ENCODE peak calls at places on chromosomes 12 and 14, in eight cellular contexts. T is NCI-H460; C is left ventricle myocardium inferior; P is T-helper 1 cell; H is activated CD4-positive, alpha-beta T cell treated with anti-CD3 and anti-CD28 coated beads, Interleukin-2, amount 50 U/mL, for 4 hours; S is NCI-H1694; B is globus pallidus; U is Jurkat, Clone E6-1. O is an unnamed sample.

GRCh38 chr14:61477845-61478438 is 156.6 kb downstream of the PRKCH start:
- DNase-seq in T (peak), C (peak), P (peak), H (peak), S (no peak), B (peak), U (no peak), O (no peak)

GRCh38 chr12:67068204-67068731 is 200.9 kb upstream of the CAND1 start:
- DNase-seq in T (no peak), C (no peak), P (no peak), H (peak), S (no peak), B (no peak), U (no peak), O (no peak)

GRCh38 chr14:21030531-21030930 is 514 bp downstream of the TPPP2 start:
- DNase-seq in T (no peak), C (no peak), P (no peak), H (no peak), S (no peak), B (no peak), U (no peak), O (no peak)

GRCh38 chr12:90102957-90103652 is 394.5 kb upstream of the ATP2B1 start:
- DNase-seq in T (peak), C (no peak), P (no peak), H (peak), S (peak), B (no peak), U (peak), O (no peak)

GRCh38 chr12:27810756-27811155 is 30.7 kb upstream of the MANSC4 start:
- DNase-seq in T (no peak), C (no peak), P (no peak), H (no peak), S (no peak), B (no peak), U (no peak), O (no peak)

GRCh38 chr12:21656931-21657335 is 709 bp downstream of the LDHB start:
- DNase-seq in T (no peak), C (peak), P (no peak), H (peak), S (peak), B (peak), U (peak), O (no peak)

GRCh38 chr12:90897981-90898380 is 57.0 kb downstream of the CCER1 start:
- DNase-seq in T (no peak), C (no peak), P (no peak), H (no peak), S (no peak), B (no peak), U (no peak), O (no peak)

GRCh38 chr12:75526655-75527511 is 15.5 kb upstream of the KRR1 start:
- DNase-seq in T (peak), C (no peak), P (no peak), H (no peak), S (peak), B (peak), U (peak), O (no peak)

GRCh38 chr12:131720921-131721320 is 10.0 kb downstream of the SFSWAP start:
- DNase-seq in T (no peak), C (no peak), P (no peak), H (no peak), S (no peak), B (no peak), U (no peak), O (no peak)

GRCh38 chr14:64541261-64541970 is 875 bp downstream of the HSPA2 start:
- DNase-seq in T (no peak), C (peak), P (peak), H (no peak), S (no peak), B (peak), U (no peak), O (no peak)

GRCh38 chr14:26199599-26200370 is 398.0 kb downstream of the NOVA1 start:
- DNase-seq in T (no peak), C (no peak), P (no peak), H (no peak), S (no peak), B (no peak), U (peak), O (no peak)

GRCh38 chr14:79608426-79608825 is 602.9 kb downstream of the DIO2 start:
- DNase-seq in T (no peak), C (no peak), P (no peak), H (no peak), S (peak), B (no peak), U (no peak), O (no peak)

GRCh38 chr12:131030472-131031328 is 77.0 kb downstream of the ADGRD1 start:
- DNase-seq in T (no peak), C (no peak), P (no peak), H (no peak), S (no peak), B (no peak), U (no peak), O (no peak)

GRCh38 chr14:49692191-49692757 is 646 bp upstream of the KLHDC1 start:
- DNase-seq in T (no peak), C (no peak), P (no peak), H (no peak), S (no peak), B (no peak), U (no peak), O (no peak)

GRCh38 chr12:69996722-69997121 is 171.7 kb downstream of the MYRFL start:
- DNase-seq in T (no peak), C (no peak), P (no peak), H (no peak), S (no peak), B (no peak), U (no peak), O (no peak)

GRCh38 chr14:61435563-61436337 is 114.4 kb downstream of the PRKCH start:
- DNase-seq in T (no peak), C (no peak), P (no peak), H (no peak), S (no peak), B (no peak), U (no peak), O (no peak)

GRCh38 chr14:77148510-77149231 is 7.1 kb upstream of the ZDHHC22 start:
- DNase-seq in T (no peak), C (no peak), P (no peak), H (no peak), S (no peak), B (no peak), U (no peak), O (no peak)